ENCODE peak calls at places on chromosomes 4 and X, in eight cellular contexts. One of them, this sample, is unnamed.

GRCh38 chrX:15515931-15516330 is 15.3 kb downstream of the BMX start:
- DNase-seq in HFF-Myc: no peak
- DNase-seq in neuronal stem cell: no peak
- DNase-seq in IMR-90: no peak
- DNase-seq in SK-N-SH: no peak
- DNase-seq in left lung: no peak
- DNase-seq in cardiac fibroblast: peak; percentile 77
- DNase-seq in adipocyte: no peak
- DNase-seq in this sample: no peak

GRCh38 chr4:995311-996026 is 2.3 kb upstream of the SLC26A1 start:
- DNase-seq in HFF-Myc: no peak
- DNase-seq in neuronal stem cell: no peak
- DNase-seq in IMR-90: no peak
- DNase-seq in SK-N-SH: peak; percentile 41
- DNase-seq in left lung: peak; percentile 68
- DNase-seq in cardiac fibroblast: no peak
- DNase-seq in adipocyte: no peak
- DNase-seq in this sample: no peak

GRCh38 chrX:119181491-119181890 is 53.9 kb upstream of the KIAA1210 start:
- DNase-seq in HFF-Myc: no peak
- DNase-seq in neuronal stem cell: no peak
- DNase-seq in IMR-90: no peak
- DNase-seq in SK-N-SH: no peak
- DNase-seq in left lung: no peak
- DNase-seq in cardiac fibroblast: peak; percentile 22
- DNase-seq in adipocyte: no peak
- DNase-seq in this sample: no peak

GRCh38 chr4:153138736-153139135 is 65.5 kb upstream of the TRIM2 start:
- DNase-seq in HFF-Myc: no peak
- DNase-seq in neuronal stem cell: no peak
- DNase-seq in IMR-90: no peak
- DNase-seq in SK-N-SH: peak; percentile 31
- DNase-seq in left lung: no peak
- DNase-seq in cardiac fibroblast: no peak
- DNase-seq in adipocyte: peak; percentile 15
- DNase-seq in this sample: no peak

GRCh38 chr4:156169011-156169410 is 215.3 kb upstream of the CTSO start:
- DNase-seq in HFF-Myc: peak; percentile 56
- DNase-seq in neuronal stem cell: peak; percentile 41
- DNase-seq in IMR-90: peak; percentile 95
- DNase-seq in SK-N-SH: no peak
- DNase-seq in left lung: no peak
- DNase-seq in cardiac fibroblast: peak; percentile 88
- DNase-seq in adipocyte: peak; percentile 88
- DNase-seq in this sample: peak; percentile 88

GRCh38 chr4:145557720-145558119 is 61.5 kb upstream of the MMAA start:
- DNase-seq in HFF-Myc: peak; percentile 46
- DNase-seq in neuronal stem cell: peak; percentile 30
- DNase-seq in IMR-90: peak; percentile 72
- DNase-seq in SK-N-SH: peak; percentile 67
- DNase-seq in left lung: no peak
- DNase-seq in cardiac fibroblast: peak; percentile 84
- DNase-seq in adipocyte: peak; percentile 73
- DNase-seq in this sample: no peak

GRCh38 chr4:141713185-141713584 is 76.8 kb downstream of the IL15 start:
- DNase-seq in HFF-Myc: no peak
- DNase-seq in neuronal stem cell: no peak
- DNase-seq in IMR-90: peak; percentile 12
- DNase-seq in SK-N-SH: no peak
- DNase-seq in left lung: no peak
- DNase-seq in cardiac fibroblast: no peak
- DNase-seq in adipocyte: no peak
- DNase-seq in this sample: no peak

GRCh38 chr4:153204247-153205027 is at the start of gene TRIM2:
- DNase-seq in HFF-Myc: no peak
- DNase-seq in neuronal stem cell: no peak
- DNase-seq in IMR-90: peak; percentile 78
- DNase-seq in SK-N-SH: no peak
- DNase-seq in left lung: no peak
- DNase-seq in cardiac fibroblast: peak; percentile 84
- DNase-seq in adipocyte: no peak
- DNase-seq in this sample: peak; percentile 52

GRCh38 chrX:11304829-11305228 is 11.6 kb downstream of the AMELX start:
- DNase-seq in HFF-Myc: no peak
- DNase-seq in neuronal stem cell: no peak
- DNase-seq in IMR-90: no peak
- DNase-seq in SK-N-SH: no peak
- DNase-seq in left lung: no peak
- DNase-seq in cardiac fibroblast: no peak
- DNase-seq in adipocyte: no peak
- DNase-seq in this sample: no peak

GRCh38 chrX:38170556-38170955 is 50.1 kb downstream of the SRPX start:
- DNase-seq in HFF-Myc: no peak
- DNase-seq in neuronal stem cell: no peak
- DNase-seq in IMR-90: no peak
- DNase-seq in SK-N-SH: no peak
- DNase-seq in left lung: no peak
- DNase-seq in cardiac fibroblast: no peak
- DNase-seq in adipocyte: peak; percentile 13
- DNase-seq in this sample: no peak

GRCh38 chr4:89939464-89939863 is 44.8 kb downstream of the MMRN1 start:
- DNase-seq in HFF-Myc: no peak
- DNase-seq in neuronal stem cell: no peak
- DNase-seq in IMR-90: no peak
- DNase-seq in SK-N-SH: no peak
- DNase-seq in left lung: no peak
- DNase-seq in cardiac fibroblast: no peak
- DNase-seq in adipocyte: no peak
- DNase-seq in this sample: no peak

GRCh38 chr4:96472103-96472867 is 632.4 kb downstream of the PDHA2 start:
- DNase-seq in HFF-Myc: no peak
- DNase-seq in neuronal stem cell: no peak
- DNase-seq in IMR-90: no peak
- DNase-seq in SK-N-SH: no peak
- DNase-seq in left lung: no peak
- DNase-seq in cardiac fibroblast: peak; percentile 6
- DNase-seq in adipocyte: no peak
- DNase-seq in this sample: no peak

GRCh38 chr4:675036-675804 is 878 bp downstream of the MYL5 start:
- DNase-seq in HFF-Myc: no peak
- DNase-seq in neuronal stem cell: no peak
- DNase-seq in IMR-90: no peak
- DNase-seq in SK-N-SH: peak; percentile 60
- DNase-seq in left lung: peak; percentile 83
- DNase-seq in cardiac fibroblast: no peak
- DNase-seq in adipocyte: no peak
- DNase-seq in this sample: no peak

GRCh38 chr4:155667538-155668511 is 1.2 kb downstream of the GUCY1A1 start:
- DNase-seq in HFF-Myc: no peak
- DNase-seq in neuronal stem cell: peak; percentile 53
- DNase-seq in IMR-90: peak; percentile 27
- DNase-seq in SK-N-SH: peak; percentile 80
- DNase-seq in left lung: peak; percentile 86
- DNase-seq in cardiac fibroblast: peak; percentile 47
- DNase-seq in adipocyte: peak; percentile 68
- DNase-seq in this sample: no peak

GRCh38 chr4:46765465-46765864 is 143.6 kb downstream of the COX7B2 start:
- DNase-seq in HFF-Myc: no peak
- DNase-seq in neuronal stem cell: no peak
- DNase-seq in IMR-90: no peak
- DNase-seq in SK-N-SH: no peak
- DNase-seq in left lung: peak; percentile 16
- DNase-seq in cardiac fibroblast: no peak
- DNase-seq in adipocyte: no peak
- DNase-seq in this sample: no peak

GRCh38 chr4:173521474-173522159 is 8.4 kb downstream of the HAND2 start:
- DNase-seq in HFF-Myc: no peak
- DNase-seq in neuronal stem cell: no peak
- DNase-seq in IMR-90: no peak
- DNase-seq in SK-N-SH: peak; percentile 64
- DNase-seq in left lung: no peak
- DNase-seq in cardiac fibroblast: no peak
- DNase-seq in adipocyte: no peak
- DNase-seq in this sample: no peak

GRCh38 chrX:119488749-119489148 is 20.5 kb downstream of the SLC25A5 start:
- DNase-seq in HFF-Myc: no peak
- DNase-seq in neuronal stem cell: no peak
- DNase-seq in IMR-90: peak; percentile 51
- DNase-seq in SK-N-SH: peak; percentile 71
- DNase-seq in left lung: no peak
- DNase-seq in cardiac fibroblast: peak; percentile 68
- DNase-seq in adipocyte: peak; percentile 78
- DNase-seq in this sample: no peak

GRCh38 chr4:186726440-186727148 is 2.9 kb upstream of the FAT1 start:
- DNase-seq in HFF-Myc: no peak
- DNase-seq in neuronal stem cell: peak; percentile 86
- DNase-seq in IMR-90: peak; percentile 80
- DNase-seq in SK-N-SH: peak; percentile 75
- DNase-seq in left lung: peak; percentile 83
- DNase-seq in cardiac fibroblast: peak; percentile 81
- DNase-seq in adipocyte: peak; percentile 92
- DNase-seq in this sample: no peak

GRCh38 chr4:186724861-186725419 is 1.3 kb upstream of the FAT1 start:
- DNase-seq in HFF-Myc: no peak
- DNase-seq in neuronal stem cell: no peak
- DNase-seq in IMR-90: peak; percentile 40
- DNase-seq in SK-N-SH: no peak
- DNase-seq in left lung: no peak
- DNase-seq in cardiac fibroblast: peak; percentile 29
- DNase-seq in adipocyte: peak; percentile 50
- DNase-seq in this sample: no peak

GRCh38 chr4:186727149-186727976 is 3.7 kb upstream of the FAT1 start:
- DNase-seq in HFF-Myc: no peak
- DNase-seq in neuronal stem cell: no peak
- DNase-seq in IMR-90: peak; percentile 47
- DNase-seq in SK-N-SH: no peak
- DNase-seq in left lung: no peak
- DNase-seq in cardiac fibroblast: no peak
- DNase-seq in adipocyte: peak; percentile 29
- DNase-seq in this sample: no peak

GRCh38 chr4:186725422-186726149 is 1.9 kb upstream of the FAT1 start:
- DNase-seq in HFF-Myc: no peak
- DNase-seq in neuronal stem cell: peak; percentile 63
- DNase-seq in IMR-90: peak; percentile 88
- DNase-seq in SK-N-SH: peak; percentile 76
- DNase-seq in left lung: peak; percentile 90
- DNase-seq in cardiac fibroblast: peak; percentile 88
- DNase-seq in adipocyte: peak; percentile 96
- DNase-seq in this sample: no peak

GRCh38 chr4:186726150-186726439 is 2.4 kb upstream of the FAT1 start:
- DNase-seq in HFF-Myc: no peak
- DNase-seq in neuronal stem cell: no peak
- DNase-seq in IMR-90: no peak
- DNase-seq in SK-N-SH: no peak
- DNase-seq in left lung: no peak
- DNase-seq in cardiac fibroblast: no peak
- DNase-seq in adipocyte: no peak
- DNase-seq in this sample: no peak
- H3K4me3 ChIP-seq in HFF-Myc: peak overlapping the region; percentile 98
- H3K4me3 ChIP-seq in neuronal stem cell: peak overlapping the region; percentile 90
- H3K4me3 ChIP-seq in IMR-90: peak overlapping the region; percentile 89
- H3K4me3 ChIP-seq in SK-N-SH: peak overlapping the region; percentile 74
- H3K4me3 ChIP-seq in left lung: peak overlapping the region; percentile 63
- H3K4me3 ChIP-seq in cardiac fibroblast: peak overlapping the region; percentile 82
- H3K4me3 ChIP-seq in adipocyte: peak overlapping the region; percentile 99
- H3K4me3 ChIP-seq in this sample: peak overlapping the region; percentile 89

GRCh38 chr4:183636488-183636887 is 22.5 kb downstream of the RWDD4 start:
- DNase-seq in HFF-Myc: no peak
- DNase-seq in neuronal stem cell: no peak
- DNase-seq in IMR-90: no peak
- DNase-seq in SK-N-SH: no peak
- DNase-seq in left lung: no peak
- DNase-seq in cardiac fibroblast: no peak
- DNase-seq in adipocyte: no peak
- DNase-seq in this sample: no peak
- H3K4me3 ChIP-seq in HFF-Myc: no peak overlapping the region
- H3K4me3 ChIP-seq in neuronal stem cell: no peak overlapping the region
- H3K4me3 ChIP-seq in IMR-90: no peak overlapping the region
- H3K4me3 ChIP-seq in SK-N-SH: no peak overlapping the region
- H3K4me3 ChIP-seq in left lung: no peak overlapping the region
- H3K4me3 ChIP-seq in cardiac fibroblast: no peak overlapping the region
- H3K4me3 ChIP-seq in adipocyte: no peak overlapping the region
- H3K4me3 ChIP-seq in this sample: no peak overlapping the region

GRCh38 chr4:2805712-2806391 is 13.0 kb downstream of the SH3BP2 start:
- DNase-seq in HFF-Myc: no peak
- DNase-seq in neuronal stem cell: no peak
- DNase-seq in IMR-90: no peak
- DNase-seq in SK-N-SH: no peak
- DNase-seq in left lung: peak; percentile 92
- DNase-seq in cardiac fibroblast: peak; percentile 46
- DNase-seq in adipocyte: no peak
- DNase-seq in this sample: no peak
- H3K4me3 ChIP-seq in HFF-Myc: no peak overlapping the region
- H3K4me3 ChIP-seq in neuronal stem cell: no peak overlapping the region
- H3K4me3 ChIP-seq in IMR-90: no peak overlapping the region
- H3K4me3 ChIP-seq in SK-N-SH: no peak overlapping the region
- H3K4me3 ChIP-seq in left lung: peak overlapping the region; percentile 3
- H3K4me3 ChIP-seq in cardiac fibroblast: no peak overlapping the region
- H3K4me3 ChIP-seq in adipocyte: peak overlapping the region; percentile 19
- H3K4me3 ChIP-seq in this sample: no peak overlapping the region

GRCh38 chr4:82710202-82710929 is 88.2 kb downstream of the SCD5 start:
- DNase-seq in HFF-Myc: no peak
- DNase-seq in neuronal stem cell: no peak
- DNase-seq in IMR-90: no peak
- DNase-seq in SK-N-SH: no peak
- DNase-seq in left lung: no peak
- DNase-seq in cardiac fibroblast: no peak
- DNase-seq in adipocyte: no peak
- DNase-seq in this sample: no peak

GRCh38 chr4:82718067-82718935 is 80.3 kb downstream of the SCD5 start:
- DNase-seq in HFF-Myc: no peak
- DNase-seq in neuronal stem cell: no peak
- DNase-seq in IMR-90: no peak
- DNase-seq in SK-N-SH: no peak
- DNase-seq in left lung: no peak
- DNase-seq in cardiac fibroblast: peak; percentile 75
- DNase-seq in adipocyte: no peak
- DNase-seq in this sample: no peak

GRCh38 chr4:82711158-82711785 is 87.3 kb downstream of the SCD5 start:
- DNase-seq in HFF-Myc: no peak
- DNase-seq in neuronal stem cell: no peak
- DNase-seq in IMR-90: no peak
- DNase-seq in SK-N-SH: no peak
- DNase-seq in left lung: no peak
- DNase-seq in cardiac fibroblast: no peak
- DNase-seq in adipocyte: no peak
- DNase-seq in this sample: no peak

GRCh38 chr4:82713856-82714255 is 84.7 kb downstream of the SCD5 start:
- DNase-seq in HFF-Myc: no peak
- DNase-seq in neuronal stem cell: no peak
- DNase-seq in IMR-90: peak; percentile 24
- DNase-seq in SK-N-SH: no peak
- DNase-seq in left lung: no peak
- DNase-seq in cardiac fibroblast: no peak
- DNase-seq in adipocyte: no peak
- DNase-seq in this sample: no peak

GRCh38 chr4:82715731-82716617 is 82.6 kb downstream of the SCD5 start:
- DNase-seq in HFF-Myc: no peak
- DNase-seq in neuronal stem cell: no peak
- DNase-seq in IMR-90: peak; percentile 70
- DNase-seq in SK-N-SH: no peak
- DNase-seq in left lung: no peak
- DNase-seq in cardiac fibroblast: peak; percentile 60
- DNase-seq in adipocyte: peak; percentile 55
- DNase-seq in this sample: no peak
- H3K4me3 ChIP-seq in HFF-Myc: no peak overlapping the region
- H3K4me3 ChIP-seq in neuronal stem cell: no peak overlapping the region
- H3K4me3 ChIP-seq in IMR-90: no peak overlapping the region
- H3K4me3 ChIP-seq in SK-N-SH: no peak overlapping the region
- H3K4me3 ChIP-seq in left lung: no peak overlapping the region
- H3K4me3 ChIP-seq in cardiac fibroblast: no peak overlapping the region
- H3K4me3 ChIP-seq in adipocyte: peak overlapping the region; percentile 64
- H3K4me3 ChIP-seq in this sample: no peak overlapping the region

GRCh38 chr4:76801621-76802545 is 96.1 kb downstream of the SOWAHB start:
- DNase-seq in HFF-Myc: no peak
- DNase-seq in neuronal stem cell: peak; percentile 24
- DNase-seq in IMR-90: no peak
- DNase-seq in SK-N-SH: no peak
- DNase-seq in left lung: no peak
- DNase-seq in cardiac fibroblast: no peak
- DNase-seq in adipocyte: no peak
- DNase-seq in this sample: no peak
- H3K4me3 ChIP-seq in HFF-Myc: peak overlapping the region; percentile 12
- H3K4me3 ChIP-seq in neuronal stem cell: no peak overlapping the region
- H3K4me3 ChIP-seq in IMR-90: no peak overlapping the region
- H3K4me3 ChIP-seq in SK-N-SH: no peak overlapping the region
- H3K4me3 ChIP-seq in left lung: no peak overlapping the region
- H3K4me3 ChIP-seq in cardiac fibroblast: no peak overlapping the region
- H3K4me3 ChIP-seq in adipocyte: no peak overlapping the region
- H3K4me3 ChIP-seq in this sample: no peak overlapping the region

This sample was measured in skeletal muscle cell.